ENCODE peak calls at places on chromosome 22, in nine cellular contexts. W is psoas muscle, H is IMR-90, S is heart left ventricle, M is esophagus muscularis mucosa, N is right lobe of liver, Y is adrenal gland, X is colonic mucosa, J is mammary epithelial cell. I is an unnamed sample. For H3K4me1 and H3K9me3, the result is how much of the 10 kb centered on the place peaks cover.

GRCh38 chr22:31291403-31291715 is 929 bp downstream of the PIK3IP1 start:
- DNase-seq in M (peak), Y (no peak), X (no peak), S (no peak), J (no peak), H (no peak), N (no peak), W (no peak), I (no peak)

GRCh38 chr22:40023226-40023925 is 28.6 kb downstream of the FAM83F start:
- DNase-seq in J (no peak), Y (no peak), H (no peak), W (no peak), N (no peak), X (no peak), S (no peak), M (no peak), I (no peak)

GRCh38 chr22:46352691-46353386 is 17.3 kb downstream of the TRMU start:
- DNase-seq in M (no peak), N (no peak), J (peak), W (peak), H (peak), X (no peak), Y (peak), S (peak), I (peak)

GRCh38 chr22:37201066-37201820 is 11.0 kb downstream of the SSTR3 start:
- DNase-seq in W (no peak), X (no peak), H (no peak), Y (no peak), J (no peak), N (peak), M (no peak), S (no peak), I (peak)

GRCh38 chr22:21837184-21837979 is 30.1 kb downstream of the MAPK1 start:
- DNase-seq in M (no peak), X (no peak), W (no peak), N (no peak), S (no peak), J (peak), H (peak), Y (no peak), I (no peak)

GRCh38 chr22:37053310-37054077 is 2.0 kb downstream of the KCTD17 start:
- DNase-seq in S (no peak), H (no peak), J (no peak), N (no peak), M (no peak), W (no peak), X (peak), Y (no peak), I (no peak)

GRCh38 chr22:38733329-38734202 is 22.2 kb downstream of the SUN2 start:
- DNase-seq in M (peak), H (peak), J (no peak), Y (peak), X (peak), S (peak), W (peak), N (peak), I (peak)

GRCh38 chr22:49951001-49951677 is 9.4 kb upstream of the PIM3 start:
- DNase-seq in J (peak), N (no peak), M (no peak), W (no peak), S (no peak), Y (no peak), H (peak), X (peak), I (peak)

GRCh38 chr22:47891609-47892008 is 1129.2 kb downstream of the TBC1D22A start:
- DNase-seq in W (no peak), N (no peak), H (no peak), X (no peak), J (no peak), S (no peak), M (no peak), Y (no peak), I (no peak)

GRCh38 chr22:29071261-29072045 is 1.4 kb upstream of the KREMEN1 start:
- DNase-seq in N (peak), J (peak), H (peak), X (peak), M (no peak), W (peak), S (peak), Y (no peak), I (peak)

GRCh38 chr22:47110817-47111443 is 348.5 kb downstream of the TBC1D22A start:
- DNase-seq in N (no peak), X (no peak), M (no peak), H (peak), S (no peak), W (no peak), J (no peak), Y (no peak), I (no peak)

GRCh38 chr22:41310336-41310735 is 9.0 kb downstream of the ZC3H7B start:
- DNase-seq in N (no peak), Y (no peak), S (no peak), J (no peak), H (no peak), X (no peak), M (no peak), W (no peak), I (no peak)

GRCh38 chr22:42931421-42932196 is 74.5 kb upstream of the ARFGAP3 start:
- DNase-seq in W (no peak), X (no peak), J (no peak), M (no peak), Y (no peak), S (no peak), H (peak), N (no peak), I (no peak)
- H3K4me1 ChIP-seq in W (half or more), X (under half), J (under half), M (half or more), Y (under half), S (half or more), H (under half), N (under half), I (under half)

GRCh38 chr22:20101638-20102037 is 14.3 kb upstream of the RANBP1 start:
- DNase-seq in J (no peak), M (no peak), N (peak), Y (no peak), H (no peak), X (no peak), S (peak), W (no peak), I (no peak)
- H3K9me3 ChIP-seq in J (under half), M (under half), N (under half), Y (under half), H (under half), X (under half), S (under half), W (under half), I (under half)

DNA sequence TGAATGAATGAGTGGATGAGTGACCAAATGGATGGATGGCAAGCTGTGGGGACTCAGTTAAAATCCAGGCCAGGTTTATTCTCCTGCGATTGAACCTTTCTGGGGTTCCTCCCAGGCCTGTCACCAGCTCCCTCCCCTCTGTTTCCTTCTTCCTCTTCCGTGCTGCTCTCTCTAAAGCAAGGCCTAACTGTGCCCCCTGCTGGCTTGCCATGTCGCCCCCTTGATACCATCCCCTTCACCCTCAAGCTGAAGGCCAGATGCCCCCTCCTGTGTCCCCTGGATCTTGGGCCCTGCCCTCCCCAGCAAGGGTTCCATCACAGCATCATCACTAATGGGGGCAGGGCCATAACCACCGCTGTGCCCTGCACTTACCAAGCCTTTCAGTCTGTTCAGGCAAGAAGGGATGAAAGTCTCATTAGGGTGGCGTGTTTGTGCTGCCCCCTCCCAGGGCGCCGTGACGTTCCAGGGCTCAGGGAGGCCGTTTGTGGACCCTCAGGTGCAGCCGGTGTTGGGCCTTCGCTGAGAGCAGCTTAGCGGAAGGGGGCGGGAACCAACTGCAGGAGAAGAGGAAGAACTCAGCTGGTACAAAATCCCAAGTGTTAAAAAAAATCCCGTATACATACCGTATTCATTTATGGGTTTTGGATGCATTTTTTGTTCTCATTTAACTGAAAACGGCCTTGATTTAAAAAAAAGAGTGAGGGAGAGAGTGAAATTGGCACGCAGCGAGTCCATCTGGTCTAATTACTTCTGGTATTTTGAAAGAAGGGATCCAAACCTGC is 69.9 kb downstream of the MPPED1 start:
- DNase-seq in S (no peak), J (no peak), W (no peak), Y (no peak), M (no peak), X (no peak), N (no peak), H (no peak), I (peak)
- TF ChIP-seq CTCF in S (no peak), J (peak), W (no peak), Y (no peak), M (no peak), X (no peak), N (peak), H (no peak), I (no peak)

GRCh38 chr22:19959587-19960490 is 18.2 kb upstream of the TXNRD2 start:
- DNase-seq in N (peak), H (no peak), W (peak), X (no peak), Y (no peak), J (no peak), M (no peak), S (peak), I (no peak)

GRCh38 chr22:19959043-19959586 is 17.5 kb upstream of the TXNRD2 start:
- DNase-seq in W (peak), X (peak), S (peak), N (peak), J (no peak), M (no peak), H (peak), Y (peak), I (peak)

GRCh38 chr22:19960491-19961200 is 19.0 kb upstream of the TXNRD2 start:
- DNase-seq in Y (no peak), W (peak), S (peak), X (no peak), J (no peak), H (no peak), N (peak), M (no peak), I (peak)

GRCh38 chr22:19957445-19957844 is 15.8 kb upstream of the TXNRD2 start:
- DNase-seq in Y (no peak), N (peak), S (no peak), W (no peak), H (no peak), J (no peak), X (no peak), M (no peak), I (no peak)

DNA sequence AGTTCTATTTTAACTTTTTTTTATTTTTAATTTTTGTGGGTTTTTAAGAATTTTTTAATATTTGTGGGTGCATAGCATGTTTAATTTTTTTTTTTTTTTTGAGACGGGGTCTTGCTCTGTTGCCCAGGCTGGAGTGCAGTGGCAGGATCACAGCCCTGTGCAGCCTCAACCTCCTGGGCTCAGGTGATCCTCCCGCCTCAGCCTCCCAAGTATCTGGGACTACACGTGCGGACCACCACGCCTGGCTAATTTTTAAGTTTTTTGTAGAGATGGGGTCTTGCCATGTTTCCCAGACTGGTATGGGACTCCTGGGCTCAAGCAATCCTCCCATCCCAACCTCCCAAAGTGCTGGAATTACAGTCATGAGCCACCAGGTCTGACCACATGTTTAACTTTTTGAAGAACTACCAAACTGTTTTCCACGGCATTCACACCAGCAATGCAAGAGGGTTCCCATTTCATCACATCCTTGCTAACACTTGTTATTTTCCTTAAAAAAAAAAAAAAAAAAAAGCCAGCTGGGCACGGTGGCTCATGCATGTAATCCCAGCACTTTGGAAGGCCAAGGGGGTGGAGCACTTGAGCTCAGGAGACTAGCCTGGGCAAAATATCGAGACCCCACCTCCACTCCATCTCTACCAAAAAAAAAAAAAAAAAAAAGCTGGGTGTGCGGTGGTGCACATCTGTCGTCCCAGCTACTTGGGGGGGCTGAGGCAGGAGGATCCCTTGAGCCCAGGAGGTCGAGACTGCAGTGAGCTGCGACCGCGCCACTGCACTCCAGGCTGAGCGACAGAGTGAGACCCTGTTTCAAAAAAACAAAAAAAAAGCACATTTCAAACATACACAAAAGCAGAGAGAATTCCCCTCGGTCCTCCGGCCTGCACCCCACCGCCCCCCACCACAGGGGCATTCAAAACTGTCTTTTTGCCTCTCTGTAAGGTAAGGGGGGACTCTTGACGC is 16.7 kb upstream of the TXNRD2 start:
- DNase-seq in X (no peak), J (no peak), H (peak), Y (no peak), N (peak), M (no peak), W (no peak), S (no peak), I (no peak)
- H3K4me1 ChIP-seq in X (under half), J (under half), H (under half), Y (under half), N (under half), M (half or more), W (under half), S (under half), I (under half)